ENCODE peak calls at places on chromosomes 5 and 9, in nine cellular contexts. B is fibroblast of mammary gland, L is nucleus accumbens, C is SK-MEL-5, H is stromal cell of bone marrow, O is heart right ventricle, A is mammary epithelial cell, W is hypothalamus, V is NCI-H1092. Z is an unnamed sample.

GRCh38 chr5:33423018-33423630 is 17.6 kb upstream of the TARS1 start:
- DNase-seq in A (no peak), H (peak; percentile 26), O (no peak), W (no peak), B (peak; percentile 76), C (peak; percentile 60), L (no peak), V (no peak), Z (peak; percentile 66)

GRCh38 chr5:15510816-15511215 is 10.8 kb downstream of the FBXL7 start:
- DNase-seq in A (peak; percentile 0), B (peak; percentile 34), V (no peak), O (no peak), C (no peak), W (no peak), L (no peak), H (no peak), Z (peak; percentile 66)

GRCh38 chr9:7320139-7320538 is 479.4 kb downstream of the DMAC1 start:
- DNase-seq in W (no peak), V (no peak), A (peak; percentile 91), H (peak; percentile 81), L (no peak), O (no peak), C (peak; percentile 4), B (peak; percentile 100), Z (peak; percentile 96)

GRCh38 chr5:108003178-108003577 is 332.4 kb upstream of the EFNA5 start:
- DNase-seq in C (peak; percentile 80), L (no peak), B (peak; percentile 51), W (no peak), O (no peak), H (peak; percentile 39), A (peak; percentile 26), V (no peak), Z (peak; percentile 60)

GRCh38 chr9:112274600-112274999 is 58.8 kb downstream of the PTBP3 start:
- DNase-seq in W (no peak), V (no peak), C (no peak), A (no peak), H (no peak), L (no peak), O (no peak), B (no peak), Z (no peak)

GRCh38 chr9:124767830-124768229 is 3.3 kb downstream of the NR6A1 start:
- DNase-seq in H (no peak), B (no peak), V (no peak), A (no peak), O (no peak), W (no peak), L (no peak), C (peak; percentile 22), Z (no peak)

GRCh38 chr5:168002116-168002515 is 289.3 kb upstream of the WWC1 start:
- DNase-seq in H (no peak), C (no peak), O (no peak), A (no peak), L (no peak), B (no peak), W (no peak), V (no peak), Z (no peak)

GRCh38 chr5:178291161-178291561 is 58.6 kb upstream of the PHYKPL start:
- DNase-seq in C (no peak), A (no peak), V (no peak), O (no peak), B (no peak), H (no peak), W (no peak), L (no peak), Z (no peak)

GRCh38 chr5:1521671-1522600 is 1.8 kb downstream of the LPCAT1 start:
- DNase-seq in A (peak; percentile 53), C (no peak), V (no peak), L (no peak), O (peak; percentile 8), B (peak; percentile 84), H (peak; percentile 55), W (no peak), Z (peak; percentile 91)

GRCh38 chr9:15276328-15276969 is 30.6 kb downstream of the TTC39B start:
- DNase-seq in C (no peak), W (no peak), A (no peak), O (no peak), L (no peak), H (no peak), V (no peak), B (no peak), Z (no peak)

GRCh38 chr5:151094054-151094858 is 13.4 kb upstream of the TNIP1 start:
- DNase-seq in C (no peak), B (no peak), L (no peak), O (no peak), V (no peak), H (no peak), W (no peak), A (peak; percentile 82), Z (peak; percentile 52)

GRCh38 chr5:38500861-38501260 is 55.6 kb downstream of the LIFR start:
- DNase-seq in O (no peak), A (peak; percentile 19), C (no peak), B (peak; percentile 67), H (peak; percentile 7), W (no peak), V (no peak), L (no peak), Z (peak; percentile 73)

GRCh38 chr9:132074736-132075135 is 4.9 kb downstream of the MED27 start:
- DNase-seq in A (peak; percentile 43), O (no peak), W (no peak), H (peak; percentile 78), C (no peak), V (no peak), L (no peak), B (peak; percentile 80), Z (peak; percentile 66)

GRCh38 chr5:112614986-112615385 is 122.7 kb upstream of the APC start:
- DNase-seq in C (no peak), B (no peak), O (no peak), A (peak; percentile 11), V (no peak), H (peak; percentile 49), W (no peak), L (no peak), Z (no peak)

GRCh38 chr9:93301911-93302525 is 118.1 kb downstream of the WNK2 start:
- DNase-seq in L (no peak), O (no peak), W (no peak), B (no peak), V (no peak), H (no peak), C (no peak), A (no peak), Z (no peak)

GRCh38 chr9:93317495-93318094 is 133.7 kb downstream of the WNK2 start:
- DNase-seq in A (no peak), L (no peak), V (no peak), C (no peak), W (no peak), B (no peak), H (no peak), O (no peak), Z (no peak)

GRCh38 chr5:61701877-61702602 is 370.0 kb downstream of the ZSWIM6 start:
- DNase-seq in A (no peak), V (no peak), L (no peak), C (no peak), O (no peak), W (no peak), B (peak; percentile 2), H (peak; percentile 18), Z (no peak)